ENCODE peak calls at places on chromosomes 2 and 18, in four cellular contexts. A is AG04450, D is hepatic stellate cell, N is GM12892. E is an unnamed sample.

GRCh38 chr2:38626326-38627031 is 23.8 kb upstream of the HNRNPLL start:
- DNase-seq in A (no peak), N (no peak), D (no peak), E (no peak)

GRCh38 chr18:8889479-8889878 is 184.1 kb downstream of the MTCL1 start:
- DNase-seq in D (no peak), A (no peak), N (no peak), E (no peak)

GRCh38 chr2:136025057-136025973 is 39.9 kb upstream of the DARS1 start:
- DNase-seq in D (no peak), A (no peak), N (peak; percentile 21), E (no peak)

GRCh38 chr2:219104107-219105050 is 43.7 kb upstream of the IHH start:
- DNase-seq in D (no peak), A (no peak), N (peak; percentile 34), E (no peak)

GRCh38 chr2:8565399-8566154 is 116.3 kb upstream of the ID2 start:
- DNase-seq in D (no peak), N (no peak), A (no peak), E (no peak)

GRCh38 chr2:162196611-162197010 is 44.6 kb upstream of the GCG start:
- DNase-seq in D (peak; percentile 11), A (no peak), N (no peak), E (no peak)

GRCh38 chr2:30412392-30413321 is 34.4 kb upstream of the LCLAT1 start:
- DNase-seq in D (peak; percentile 21), A (no peak), N (no peak), E (no peak)

GRCh38 chr2:27212626-27213471 is 781 bp upstream of the SLC5A6 start:
- DNase-seq in A (peak; percentile 15), D (peak; percentile 72), N (no peak), E (no peak)

GRCh38 chr2:23757686-23758433 is 169.1 kb downstream of the ATAD2B start:
- DNase-seq in A (peak; percentile 47), D (peak; percentile 14), N (no peak), E (peak; percentile 37)

GRCh38 chr2:117272975-117273671 is 541.4 kb upstream of the DDX18 start:
- DNase-seq in A (no peak), N (no peak), D (no peak), E (peak; percentile 31)

GRCh38 chr2:166334800-166335199 is 40.9 kb downstream of the SCN9A start:
- DNase-seq in A (no peak), D (no peak), N (no peak), E (no peak)

GRCh38 chr2:19059076-19059475 is 299.3 kb downstream of the OSR1 start:
- DNase-seq in N (no peak), A (no peak), D (no peak), E (no peak)

E was measured in retinal pigment epithelial cell.